ENCODE peak calls at places on chromosomes 11 and 22, in nine cellular contexts. I is smooth muscle cell of the brain vasculature, D is caudate nucleus, C is LHCN-M2, L is A549, S is RPMI7951, Z is GM23248, B is NAMALWA, U is glutamatergic neuron. N is an unnamed sample.

GRCh38 chr22:25955323-25955722 is 213.3 kb downstream of the MYO18B start:
- DNase-seq in U (no peak), L (no peak), Z (no peak), D (no peak), S (no peak), C (no peak), I (no peak), B (no peak), N (no peak)

GRCh38 chr11:19244621-19245020 is 3.9 kb upstream of the E2F8 start:
- DNase-seq in Z (no peak), D (no peak), L (no peak), B (no peak), C (peak; percentile 45), U (no peak), S (no peak), I (no peak), N (peak; percentile 42)

GRCh38 chr22:46977656-46978343 is 215.3 kb downstream of the TBC1D22A start:
- DNase-seq in D (no peak), I (no peak), C (no peak), B (no peak), U (no peak), L (no peak), Z (no peak), S (no peak), N (no peak)

GRCh38 chr11:33920838-33921613 is 29.1 kb upstream of the LMO2 start:
- DNase-seq in B (peak; percentile 68), D (no peak), L (no peak), S (peak; percentile 79), U (no peak), I (no peak), C (peak; percentile 67), Z (peak; percentile 44), N (peak; percentile 34)

GRCh38 chr22:40610329-40610850 is 26.1 kb downstream of the MRTFA start:
- DNase-seq in D (no peak), U (no peak), B (no peak), C (no peak), Z (no peak), L (no peak), S (no peak), I (no peak), N (no peak)

GRCh38 chr11:117417856-117418255 is 90.2 kb downstream of the CEP164 start:
- DNase-seq in B (no peak), C (no peak), S (no peak), I (no peak), D (no peak), Z (no peak), L (no peak), U (no peak), N (no peak)

GRCh38 chr22:47294222-47294532 is 531.7 kb downstream of the TBC1D22A start:
- DNase-seq in U (no peak), C (peak; percentile 93), D (no peak), I (no peak), B (no peak), Z (peak; percentile 65), L (peak; percentile 52), S (peak; percentile 86), N (peak; percentile 4)

GRCh38 chr11:43582024-43582836 is 98.3 kb upstream of the HSD17B12 start:
- DNase-seq in C (no peak), B (no peak), S (no peak), U (no peak), I (no peak), D (no peak), L (no peak), Z (peak; percentile 15), N (no peak)

GRCh38 chr11:102458531-102458930 is 6.0 kb upstream of the TMEM123 start:
- DNase-seq in L (peak; percentile 25), C (no peak), I (no peak), S (no peak), D (no peak), B (no peak), Z (no peak), U (no peak), N (no peak)

GRCh38 chr11:8045839-8046238 is 35.2 kb upstream of the TUB start:
- DNase-seq in D (no peak), Z (no peak), C (no peak), I (no peak), S (no peak), U (no peak), L (no peak), B (no peak), N (no peak)

GRCh38 chr11:118924591-118925585 is 838 bp downstream of the BCL9L start:
- DNase-seq in S (no peak), B (peak; percentile 71), C (no peak), D (no peak), Z (peak; percentile 68), L (peak; percentile 49), I (no peak), U (peak; percentile 82), N (peak; percentile 47)

GRCh38 chr11:64616817-64617216 is 25.8 kb downstream of the SLC22A12 start:
- DNase-seq in S (no peak), Z (no peak), L (no peak), D (no peak), I (no peak), B (no peak), C (no peak), U (no peak), N (no peak)

GRCh38 chr11:17684550-17684949 is 34.8 kb upstream of the MYOD1 start:
- DNase-seq in D (no peak), C (no peak), B (no peak), I (no peak), U (no peak), L (no peak), Z (no peak), S (peak; percentile 13), N (no peak)

GRCh38 chr11:57324154-57324885 is 432 bp downstream of the TNKS1BP1 start:
- DNase-seq in B (peak; percentile 34), I (no peak), D (no peak), U (peak; percentile 94), C (no peak), L (peak; percentile 52), S (peak; percentile 50), Z (peak; percentile 73), N (peak; percentile 63)

GRCh38 chr11:77636738-77637344 is 753 bp downstream of the CLNS1A start:
- DNase-seq in D (no peak), B (peak; percentile 47), C (peak; percentile 11), I (no peak), S (no peak), Z (peak; percentile 33), U (no peak), L (no peak), N (no peak)

N was measured in EL.